ENCODE peak calls at places on chromosomes 7 and 10, in eight cellular contexts. Z is glutamatergic neuron, P is fibroblast of pulmonary artery, X is nephron progenitor cell, B is A549, V is neural crest cell, G is endothelial cell, J is HFFc6. L is an unnamed sample.

GRCh38 chr10:119303886-119304285 is 96.5 kb downstream of the GRK5 start:
- DNase-seq in P (no peak), Z (no peak), G (no peak), X (no peak), B (no peak), V (no peak), J (no peak), L (no peak)

GRCh38 chr10:101060036-101060950 is 1.5 kb upstream of the KAZALD1 start:
- DNase-seq in V (peak; percentile 86), G (peak; percentile 82), B (peak; percentile 91), J (peak; percentile 94), X (peak; percentile 93), Z (peak; percentile 90), P (peak; percentile 96), L (peak; percentile 78)

GRCh38 chr7:27647052-27647451 is 15.6 kb downstream of the HIBADH start:
- DNase-seq in P (peak; percentile 85), B (peak; percentile 64), V (no peak), G (no peak), X (no peak), J (peak; percentile 43), Z (no peak), L (no peak)

GRCh38 chr7:118352854-118353453 is 128.4 kb downstream of the ANKRD7 start:
- DNase-seq in P (peak; percentile 7), J (no peak), V (no peak), Z (no peak), G (no peak), B (no peak), X (no peak), L (no peak)

GRCh38 chr7:32569388-32570289 is 74.3 kb downstream of the AVL9 start:
- DNase-seq in P (no peak), Z (no peak), X (no peak), J (no peak), B (peak; percentile 73), V (no peak), G (no peak), L (no peak)

GRCh38 chr10:121127151-121127906 is 276.2 kb downstream of the WDR11 start:
- DNase-seq in G (no peak), P (no peak), B (no peak), X (no peak), Z (no peak), V (no peak), J (no peak), L (no peak)

GRCh38 chr10:15627617-15628196 is 92.0 kb downstream of the ITGA8 start:
- DNase-seq in G (no peak), Z (no peak), B (no peak), X (no peak), P (no peak), J (peak; percentile 16), V (no peak), L (no peak)

GRCh38 chr7:18020138-18020715 is 7.4 kb downstream of the PRPS1L1 start:
- DNase-seq in Z (no peak), J (no peak), X (no peak), V (no peak), B (no peak), G (no peak), P (peak; percentile 66), L (no peak)

GRCh38 chr10:110885932-110886674 is 14.4 kb downstream of the PDCD4 start:
- DNase-seq in B (no peak), J (no peak), V (no peak), X (no peak), Z (no peak), G (no peak), P (no peak), L (no peak)

GRCh38 chr10:48780341-48780740 is 95.7 kb downstream of the WDFY4 start:
- DNase-seq in X (no peak), V (no peak), B (no peak), G (no peak), Z (no peak), J (no peak), P (no peak), L (no peak)

GRCh38 chr7:98908585-98908984 is 30.3 kb downstream of the TRRAP start:
- DNase-seq in V (no peak), X (no peak), P (no peak), G (no peak), J (no peak), Z (no peak), B (no peak), L (no peak)

GRCh38 chr7:113629244-113629643 is 289.6 kb downstream of the PPP1R3A start:
- DNase-seq in V (no peak), Z (no peak), X (no peak), J (no peak), P (peak; percentile 7), G (no peak), B (no peak), L (no peak)

GRCh38 chr7:113636727-113637421 is 281.9 kb downstream of the PPP1R3A start:
- DNase-seq in P (peak; percentile 9), G (no peak), Z (no peak), J (no peak), X (no peak), B (no peak), V (no peak), L (no peak)

GRCh38 chr10:57880441-57881301 is 387.0 kb downstream of the IPMK start:
- DNase-seq in G (no peak), P (no peak), V (no peak), Z (no peak), X (no peak), J (no peak), B (no peak), L (no peak)

GRCh38 chr10:110609592-110609991 is 34.5 kb upstream of the RBM20 start:
- DNase-seq in P (no peak), V (no peak), J (no peak), X (no peak), B (peak; percentile 18), Z (no peak), G (no peak), L (no peak)

GRCh38 chr10:91708174-91708861 is 75.4 kb upstream of the PPP1R3C start:
- DNase-seq in B (no peak), P (no peak), X (no peak), G (no peak), V (no peak), Z (no peak), J (no peak), L (no peak)

GRCh38 chr10:118918689-118919088 is 110.8 kb upstream of the NANOS1 start:
- DNase-seq in G (no peak), J (no peak), P (no peak), X (no peak), B (no peak), V (no peak), Z (no peak), L (no peak)

GRCh38 chr10:7529638-7530037 is 118.8 kb upstream of the SFMBT2 start:
- DNase-seq in X (no peak), V (no peak), G (peak; percentile 40), B (peak; percentile 13), P (peak; percentile 31), J (no peak), Z (peak; percentile 44), L (no peak)

GRCh38 chr10:21526952-21527633 is 1.6 kb upstream of the SKIDA1 start:
- DNase-seq in B (no peak), Z (peak; percentile 78), G (peak; percentile 82), P (peak; percentile 73), V (no peak), J (no peak), X (peak; percentile 68), L (peak; percentile 54)

GRCh38 chr10:117221156-117221711 is 19.7 kb upstream of the SLC18A2 start:
- DNase-seq in V (peak; percentile 35), Z (no peak), P (no peak), X (no peak), G (no peak), J (no peak), B (peak; percentile 97), L (no peak)

GRCh38 chr7:78033428-78033827 is 234.9 kb downstream of the PHTF2 start:
- DNase-seq in Z (no peak), V (no peak), G (no peak), X (no peak), J (no peak), B (no peak), P (no peak), L (no peak)

GRCh38 chr7:34361663-34362250 is 296.3 kb upstream of the NPSR1 start:
- DNase-seq in G (no peak), P (no peak), J (no peak), B (no peak), Z (no peak), V (no peak), X (no peak), L (no peak)

GRCh38 chr10:28120043-28120749 is 121.3 kb upstream of the ODAD2 start:
- DNase-seq in P (peak; percentile 17), X (no peak), Z (no peak), J (no peak), V (no peak), B (no peak), G (no peak), L (no peak)

GRCh38 chr10:48251152-48251524 is 23.4 kb downstream of the FRMPD2 start:
- DNase-seq in V (no peak), Z (no peak), B (no peak), P (peak; percentile 13), X (no peak), G (no peak), J (no peak), L (no peak)

GRCh38 chr7:101156277-101156676 is 2.0 kb downstream of the AP1S1 start:
- DNase-seq in J (no peak), V (no peak), B (no peak), Z (no peak), G (no peak), X (no peak), P (no peak), L (no peak)
- TF ChIP-seq CTCF in J (peak; percentile 62), V (peak; percentile 25), B (no peak), Z (no peak), G (no peak), X (no peak), P (peak; percentile 27), L (peak; percentile 11)

DNA sequence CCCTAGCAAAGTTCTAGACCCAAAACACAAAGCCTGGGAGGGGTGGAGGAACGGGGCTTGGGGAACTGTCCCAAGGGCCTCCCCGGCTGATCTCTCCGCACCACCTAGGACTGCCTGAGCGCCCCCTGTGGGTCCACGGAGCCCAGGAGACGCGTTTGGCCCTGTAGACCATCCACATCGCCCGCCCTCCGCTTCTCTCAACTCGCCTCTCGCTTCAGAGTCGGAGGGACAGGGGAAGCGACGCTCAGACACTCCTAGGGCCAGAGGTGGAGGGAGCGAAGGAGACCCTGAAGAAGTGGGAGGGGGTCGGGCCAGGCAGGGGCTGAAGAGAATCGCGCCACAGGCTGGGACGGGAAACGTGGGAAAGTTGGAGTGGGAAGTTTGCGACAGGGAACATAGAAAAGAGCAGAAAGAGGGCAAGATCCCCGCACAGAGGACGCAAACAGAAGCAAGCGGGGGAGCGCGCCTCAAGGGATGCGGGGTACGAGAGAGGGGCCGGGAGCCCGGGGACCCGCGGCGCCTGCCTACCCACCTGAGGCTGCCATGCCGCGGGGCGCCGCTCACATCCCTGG is 378 bp downstream of the PIK3AP1 start:
- DNase-seq in J (no peak), B (peak; percentile 57), Z (peak; percentile 53), X (peak; percentile 63), V (peak; percentile 52), P (no peak), G (peak; percentile 75), L (peak; percentile 50)
- TF ChIP-seq CTCF in J (peak; percentile 38), B (peak; percentile 51), Z (no peak), X (peak; percentile 38), V (peak; percentile 57), P (peak; percentile 9), G (no peak), L (peak; percentile 66)

GRCh38 chr10:127275793-127276415 is 79.5 kb upstream of the INSYN2A start:
- DNase-seq in J (no peak), G (no peak), V (no peak), X (no peak), B (no peak), P (no peak), Z (no peak), L (no peak)
- TF ChIP-seq CTCF in J (no peak), G (no peak), V (no peak), X (no peak), B (no peak), P (no peak), Z (no peak), L (no peak)

GRCh38 chr7:35801392-35802101 is 690 bp downstream of the SEPTIN7 start:
- DNase-seq in G (peak; percentile 69), X (peak; percentile 74), Z (peak; percentile 78), J (peak; percentile 59), B (peak; percentile 39), P (peak; percentile 77), V (peak; percentile 51), L (peak; percentile 54)
- TF ChIP-seq CTCF in G (peak; percentile 68), X (peak; percentile 62), Z (peak; percentile 76), J (peak; percentile 85), B (peak; percentile 82), P (peak; percentile 66), V (peak; percentile 78), L (peak; percentile 81)

L was measured in progenitor cell of endocrine pancreas.